ENCODE peak calls at places on chromosomes 3 and 15, in six cellular contexts. F is DMS79, L is fibroblast of mammary gland, W is G401, Z is nucleus accumbens, V is A172. K is an unnamed sample.

GRCh38 chr15:59904450-59904979 is 99.6 kb upstream of the FOXB1 start:
- DNase-seq in F (no peak), L (no peak), W (no peak), Z (no peak), V (no peak), K (no peak)

GRCh38 chr3:13200951-13201350 is 127.7 kb upstream of the IQSEC1 start:
- DNase-seq in F (no peak), L (no peak), W (no peak), Z (no peak), V (no peak), K (no peak)

GRCh38 chr15:91942676-91943417 is 89.3 kb downstream of the SLCO3A1 start:
- DNase-seq in F (no peak), L (peak), W (peak), Z (no peak), V (peak), K (no peak)

GRCh38 chr3:4814302-4814903 is 164.8 kb upstream of the BHLHE40 start:
- DNase-seq in F (no peak), L (peak), W (no peak), Z (peak), V (no peak), K (no peak)

GRCh38 chr3:70771426-70772147 is 459.1 kb upstream of the MDFIC2 start:
- DNase-seq in F (no peak), L (peak), W (no peak), Z (no peak), V (no peak), K (no peak)

GRCh38 chr15:82936966-82937647 is 15.4 kb downstream of the HOMER2 start:
- DNase-seq in F (no peak), L (peak), W (no peak), Z (no peak), V (peak), K (no peak)

GRCh38 chr15:68581725-68582124 is 2.9 kb downstream of the CORO2B start:
- DNase-seq in F (no peak), L (no peak), W (peak), Z (no peak), V (no peak), K (no peak)

GRCh38 chr3:112654492-112654891 is 13.5 kb upstream of the CCDC80 start:
- DNase-seq in F (no peak), L (no peak), W (no peak), Z (no peak), V (no peak), K (no peak)

GRCh38 chr15:38253448-38253847 is 812 bp downstream of the SPRED1 start:
- DNase-seq in F (no peak), L (peak), W (peak), Z (no peak), V (peak), K (no peak)

GRCh38 chr15:65115086-65115485 is at the start of gene UBAP1L:
- DNase-seq in F (no peak), L (no peak), W (peak), Z (no peak), V (no peak), K (no peak)

K was measured in activated T-helper 1 cell treated with anti-CD3 and anti-CD28 coated beads, Interleukin-2, amount 50 U/mL, for 16 hours.